ENCODE peak calls at places on chromosome 18, in eight cellular contexts. C, O, W, S, R, G, K and X are unnamed samples.

GRCh38 chr18:79064228-79064627 is 5.0 kb upstream of the ATP9B start:
- DNase-seq in C (no peak), O (no peak), W (no peak), S (no peak), R (no peak), G (no peak), K (no peak), X (no peak)

GRCh38 chr18:32470136-32470712 is 458 bp downstream of the GAREM1 start:
- DNase-seq in C (peak; percentile 61), O (peak; percentile 46), W (peak; percentile 88), S (peak; percentile 53), R (peak; percentile 35), G (peak; percentile 71), K (peak; percentile 42), X (peak; percentile 71)

GRCh38 chr18:47204908-47205522 is 28.9 kb upstream of the IER3IP1 start:
- DNase-seq in C (no peak), O (peak; percentile 71), W (no peak), S (no peak), R (no peak), G (peak; percentile 85), K (no peak), X (no peak)

GRCh38 chr18:49100226-49100968 is 149.6 kb upstream of the SMAD7 start:
- DNase-seq in C (no peak), O (no peak), W (no peak), S (no peak), R (no peak), G (no peak), K (no peak), X (no peak)

GRCh38 chr18:63000839-63001238 is 285.5 kb downstream of the PHLPP1 start:
- DNase-seq in C (no peak), O (no peak), W (no peak), S (no peak), R (no peak), G (no peak), K (no peak), X (no peak)

GRCh38 chr18:22827741-22828140 is 105.4 kb upstream of the RBBP8 start:
- DNase-seq in C (no peak), O (no peak), W (no peak), S (no peak), R (no peak), G (no peak), K (no peak), X (no peak)

GRCh38 chr18:63897072-63897471 is 9.6 kb downstream of the SERPINB2 start:
- DNase-seq in C (no peak), O (no peak), W (no peak), S (no peak), R (no peak), G (no peak), K (no peak), X (no peak)

GRCh38 chr18:75475228-75475627 is 47.7 kb upstream of the SMIM21 start:
- DNase-seq in C (no peak), O (no peak), W (no peak), S (no peak), R (no peak), G (no peak), K (no peak), X (no peak)

GRCh38 chr18:13440277-13441248 is 222.0 kb downstream of the LDLRAD4 start:
- DNase-seq in C (no peak), O (no peak), W (peak; percentile 71), S (no peak), R (no peak), G (no peak), K (no peak), X (no peak)

GRCh38 chr18:53319628-53320027 is 904.8 kb downstream of the MBD2 start:
- DNase-seq in C (no peak), O (no peak), W (no peak), S (no peak), R (no peak), G (no peak), K (no peak), X (no peak)
- TF ChIP-seq CTCF in C (no peak), O (no peak), W (no peak), S (no peak), R (no peak), G (no peak), K (no peak), X (no peak)

GRCh38 chr18:40109251-40110049 is 1845.6 kb upstream of the PIK3C3 start:
- DNase-seq in C (no peak), O (no peak), W (no peak), S (no peak), R (no peak), G (no peak), K (no peak), X (no peak)
- TF ChIP-seq CTCF in C (no peak), O (no peak), W (no peak), S (no peak), R (no peak), G (no peak), K (no peak), X (no peak)

GRCh38 chr18:39589496-39589895 is 2023.9 kb upstream of the CELF4 start:
- DNase-seq in C (no peak), O (no peak), W (no peak), S (no peak), R (no peak), G (no peak), K (no peak), X (no peak)

GRCh38 chr18:39596891-39597290 is 2031.3 kb upstream of the CELF4 start:
- DNase-seq in C (no peak), O (no peak), W (no peak), S (no peak), R (no peak), G (no peak), K (no peak), X (no peak)

GRCh38 chr18:39591647-39592046 is 2026.0 kb upstream of the CELF4 start:
- DNase-seq in C (no peak), O (no peak), W (no peak), S (no peak), R (no peak), G (peak; percentile 69), K (no peak), X (no peak)

GRCh38 chr18:39596216-39596615 is 2030.6 kb upstream of the CELF4 start:
- DNase-seq in C (no peak), O (no peak), W (no peak), S (no peak), R (no peak), G (no peak), K (no peak), X (no peak)

GRCh38 chr18:39594206-39594605 is 2028.6 kb upstream of the CELF4 start:
- DNase-seq in C (no peak), O (no peak), W (no peak), S (no peak), R (no peak), G (no peak), K (no peak), X (no peak)
- TF ChIP-seq CTCF in C (no peak), O (no peak), W (no peak), S (no peak), R (no peak), G (no peak), K (no peak), X (no peak)

DNA sequence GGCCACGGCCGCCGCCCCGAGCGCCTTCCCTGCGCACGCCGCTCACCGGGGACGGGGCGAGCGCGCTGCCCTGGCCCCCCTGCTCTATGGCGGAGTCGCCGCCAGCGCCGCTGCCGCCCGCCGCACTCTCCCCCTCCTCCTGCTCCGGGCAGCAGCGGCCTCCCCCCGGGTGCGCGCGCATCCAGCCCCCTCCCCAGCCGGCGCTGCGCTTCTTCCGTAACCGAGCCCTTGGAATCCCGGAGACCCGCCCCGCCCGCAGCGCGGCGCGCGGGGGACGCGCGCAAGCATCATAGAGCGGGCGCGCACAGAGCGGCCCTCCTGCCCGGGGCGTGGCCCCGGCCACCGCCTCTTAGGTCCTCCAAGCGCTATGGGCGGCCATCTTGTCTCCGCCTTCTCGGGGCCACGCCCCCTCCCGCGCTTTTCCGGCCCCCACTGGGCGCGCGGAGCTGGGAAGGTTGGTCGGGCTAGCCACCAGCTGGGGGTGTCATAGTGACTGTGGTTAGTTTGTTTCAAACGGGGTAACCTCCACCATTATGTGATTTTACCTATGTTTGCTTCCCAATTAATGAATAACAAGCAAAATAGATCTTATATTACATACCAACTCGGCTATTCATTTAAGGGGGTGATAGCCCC is at the start of gene MBD2:
- DNase-seq in C (peak; percentile 95), O (peak; percentile 93), W (peak; percentile 98), S (peak; percentile 90), R (peak; percentile 93), G (peak; percentile 98), K (peak; percentile 96), X (peak; percentile 94)
- TF ChIP-seq CTCF in C (peak; percentile 12), O (no peak), W (no peak), S (no peak), R (peak; percentile 29), G (peak; percentile 45), K (no peak), X (peak; percentile 23)

DNA sequence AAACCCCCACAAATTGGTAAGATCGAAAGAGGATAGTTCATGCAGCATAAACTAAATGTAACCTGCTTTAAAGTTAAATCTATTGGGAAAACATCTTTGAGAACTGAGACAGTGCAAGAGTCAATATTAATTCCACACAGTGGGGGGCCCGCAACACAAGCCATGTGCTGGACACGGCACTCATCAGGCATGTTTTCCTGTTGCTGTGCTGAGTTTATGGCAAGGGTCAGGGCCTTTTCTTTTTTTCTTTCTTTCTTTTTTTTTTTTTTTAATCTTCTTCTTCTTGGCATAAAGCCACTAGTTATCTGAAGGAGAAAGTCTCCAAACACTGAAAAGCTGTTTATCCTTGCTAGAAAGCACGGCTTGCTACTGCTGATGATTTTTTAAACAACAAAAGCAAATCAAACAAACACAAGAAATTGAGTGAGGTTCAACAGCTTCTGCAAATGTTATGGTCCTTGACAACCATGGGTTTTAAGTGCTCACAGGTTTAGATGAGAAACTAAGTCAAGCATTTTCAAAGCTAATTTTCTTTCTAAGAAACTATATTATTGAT is 252.1 kb downstream of the ZNF521 start:
- DNase-seq in C (no peak), O (no peak), W (no peak), S (no peak), R (no peak), G (no peak), K (no peak), X (no peak)
- TF ChIP-seq CTCF in C (no peak), O (no peak), W (no peak), S (no peak), R (no peak), G (no peak), K (no peak), X (no peak)

GRCh38 chr18:36311026-36311570 is 13.6 kb downstream of the FHOD3 start:
- DNase-seq in C (no peak), O (no peak), W (no peak), S (no peak), R (no peak), G (peak; percentile 50), K (no peak), X (no peak)
- TF ChIP-seq CTCF in C (no peak), O (no peak), W (no peak), S (no peak), R (no peak), G (no peak), K (no peak), X (no peak)

DNA sequence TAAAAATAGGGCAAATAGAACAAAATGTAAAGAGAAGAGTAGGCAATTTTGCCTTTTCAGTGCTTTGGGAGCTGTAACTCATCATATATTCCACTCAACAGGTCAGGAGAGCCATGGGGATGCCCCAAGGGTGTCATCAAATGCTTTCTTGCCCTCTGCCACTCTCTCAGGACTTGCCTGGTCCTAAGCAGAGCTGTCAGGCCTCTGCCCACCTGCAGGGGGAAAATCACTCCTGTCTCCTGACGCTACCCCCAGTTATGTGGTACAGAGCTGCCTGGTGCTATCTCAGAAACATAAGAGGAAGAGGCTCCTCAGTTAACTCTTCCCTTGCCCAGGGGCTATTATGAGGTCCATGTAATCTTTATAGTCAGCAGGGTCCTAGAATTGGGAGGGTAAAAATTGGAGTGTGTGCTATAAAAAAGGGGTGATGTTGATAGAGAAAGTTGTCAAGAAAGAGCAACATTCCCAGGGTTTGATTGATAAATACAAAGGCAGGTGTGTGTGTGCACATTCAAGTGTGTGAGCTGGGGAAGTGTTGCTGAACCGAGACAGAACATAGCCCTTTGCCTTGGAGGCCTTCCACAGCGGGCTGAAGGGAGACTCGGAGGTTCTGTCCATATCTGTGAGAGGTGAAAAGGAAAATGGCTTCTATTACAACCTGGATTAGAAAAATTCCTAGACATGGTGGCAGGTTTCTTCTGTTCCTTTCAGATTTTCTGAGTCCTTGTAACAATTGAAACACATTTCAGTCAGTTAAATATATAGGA is 25.4 kb downstream of the PTPRM start:
- DNase-seq in C (no peak), O (peak; percentile 32), W (no peak), S (no peak), R (no peak), G (peak; percentile 81), K (no peak), X (no peak)
- TF ChIP-seq CTCF in C (peak; percentile 17), O (peak; percentile 53), W (no peak), S (no peak), R (no peak), G (peak; percentile 77), K (no peak), X (peak; percentile 53)